ENCODE peak calls at places on chromosomes 2 and 18, in seven cellular contexts. H is fibroblast of the aortic adventitia, B is uterus, K is NCI-H1417, G is lower lobe of right lung, J is NCI-H748 treated with DMSO at 0.1 percent for 48 hours, D is ELR. U is an unnamed sample.

GRCh38 chr2:71481111-71481510 is 27.8 kb downstream of the DYSF start:
- DNase-seq in H (no peak), B (no peak), K (no peak), G (no peak), J (no peak), D (no peak), U (no peak)

GRCh38 chr18:68301436-68301835 is 413.5 kb downstream of the TMX3 start:
- DNase-seq in H (no peak), B (no peak), K (no peak), G (no peak), J (no peak), D (no peak), U (no peak)

GRCh38 chr2:42558827-42559226 is 9.6 kb upstream of the MTA3 start:
- DNase-seq in H (no peak), B (no peak), K (no peak), G (no peak), J (no peak), D (no peak), U (no peak)

GRCh38 chr2:216283038-216283900 is 89.0 kb downstream of the MARCHF4 start:
- DNase-seq in H (no peak), B (no peak), K (no peak), G (no peak), J (no peak), D (peak), U (no peak)

GRCh38 chr2:18749912-18750526 is 160.7 kb upstream of the NT5C1B start:
- DNase-seq in H (peak), B (peak), K (peak), G (no peak), J (peak), D (peak), U (no peak)

GRCh38 chr2:234494361-234495075 is 2.4 kb downstream of the ARL4C start:
- DNase-seq in H (peak), B (no peak), K (peak), G (no peak), J (peak), D (peak), U (no peak)

GRCh38 chr18:21735452-21736015 is 5.1 kb upstream of the MIB1 start:
- DNase-seq in H (peak), B (no peak), K (no peak), G (peak), J (peak), D (peak), U (no peak)

GRCh38 chr2:101892377-101892776 is 99.4 kb upstream of the IL1R2 start:
- DNase-seq in H (no peak), B (no peak), K (no peak), G (no peak), J (no peak), D (no peak), U (no peak)

GRCh38 chr2:9556121-9556869 is 665 bp upstream of the ADAM17 start:
- DNase-seq in H (peak), B (no peak), K (no peak), G (no peak), J (no peak), D (peak), U (no peak)

GRCh38 chr2:108301558-108301957 is 12.9 kb downstream of the SULT1C2 start:
- DNase-seq in H (no peak), B (no peak), K (no peak), G (no peak), J (no peak), D (no peak), U (no peak)

GRCh38 chr2:238946586-238947242 is 98.8 kb downstream of the TWIST2 start:
- DNase-seq in H (no peak), B (no peak), K (no peak), G (no peak), J (no peak), D (no peak), U (no peak)

GRCh38 chr2:75053484-75054112 is 95.2 kb downstream of the POLE4 start:
- DNase-seq in H (no peak), B (no peak), K (peak), G (no peak), J (peak), D (peak), U (no peak)

GRCh38 chr2:100741880-100742814 is 77.8 kb upstream of the NPAS2 start:
- DNase-seq in H (peak), B (peak), K (no peak), G (no peak), J (no peak), D (peak), U (peak)

GRCh38 chr2:234676109-234676858 is 179.4 kb upstream of the ARL4C start:
- DNase-seq in H (no peak), B (no peak), K (peak), G (no peak), J (peak), D (no peak), U (no peak)

GRCh38 chr18:59372975-59373374 is 13.9 kb upstream of the LMAN1 start:
- DNase-seq in H (no peak), B (no peak), K (no peak), G (no peak), J (no peak), D (no peak), U (no peak)

GRCh38 chr2:223510713-223511112 is 91.4 kb downstream of the SCG2 start:
- DNase-seq in H (no peak), B (no peak), K (no peak), G (no peak), J (no peak), D (no peak), U (no peak)

GRCh38 chr2:201971516-201972228 is 62.0 kb upstream of the FZD7 start:
- DNase-seq in H (peak), B (no peak), K (no peak), G (no peak), J (no peak), D (peak), U (peak)

GRCh38 chr2:72116081-72116533 is 31.6 kb downstream of the CYP26B1 start:
- DNase-seq in H (no peak), B (no peak), K (no peak), G (no peak), J (no peak), D (no peak), U (no peak)

GRCh38 chr2:235472443-235472842 is 21.4 kb upstream of the AGAP1 start:
- DNase-seq in H (no peak), B (no peak), K (no peak), G (no peak), J (no peak), D (no peak), U (no peak)

GRCh38 chr18:13386891-13387801 is 168.6 kb downstream of the LDLRAD4 start:
- DNase-seq in H (no peak), B (no peak), K (no peak), G (no peak), J (no peak), D (no peak), U (no peak)

GRCh38 chr2:70887550-70888229 is 48.0 kb upstream of the ATP6V1B1 start:
- DNase-seq in H (no peak), B (no peak), K (peak), G (no peak), J (peak), D (no peak), U (no peak)

GRCh38 chr2:241762321-241762932 is 14.2 kb upstream of the GAL3ST2 start:
- DNase-seq in H (no peak), B (no peak), K (no peak), G (no peak), J (no peak), D (no peak), U (no peak)

GRCh38 chr2:96260404-96261260 is 5.2 kb downstream of the TMEM127 start:
- DNase-seq in H (peak), B (no peak), K (no peak), G (peak), J (no peak), D (peak), U (peak)

GRCh38 chr2:206084468-206084869 is 1.5 kb downstream of the INO80D start:
- DNase-seq in H (peak), B (peak), K (peak), G (peak), J (peak), D (peak), U (peak)

GRCh38 chr2:59993721-59994120 is 559.7 kb downstream of the BCL11A start:
- DNase-seq in H (no peak), B (no peak), K (no peak), G (no peak), J (no peak), D (no peak), U (no peak)

GRCh38 chr2:152648336-152648735 is 68.9 kb downstream of the PRPF40A start:
- DNase-seq in H (peak), B (no peak), K (no peak), G (no peak), J (no peak), D (peak), U (no peak)

GRCh38 chr2:207530160-207531023 is 630 bp downstream of the CREB1 start:
- DNase-seq in H (peak), B (peak), K (peak), G (peak), J (peak), D (peak), U (no peak)